ENCODE peak calls at places on chromosomes 7 and 10, in ten cellular contexts. J is lower leg skin, E is prostate gland, N is K562, F is uterus, Y is A549, O is breast epithelium, H is suprapubic skin, T is stomach, B is upper lobe of left lung. C is an unnamed sample.

GRCh38 chr7:107678110-107678753 is 17.6 kb downstream of the SLC26A4 start:
- DNase-seq in Y (no peak), N (no peak), E (no peak), H (no peak), B (no peak), F (no peak), J (no peak), O (no peak), T (no peak), C (no peak)

GRCh38 chr10:59036311-59037017 is 140.0 kb upstream of the PHYHIPL start:
- DNase-seq in T (no peak), F (no peak), E (no peak), O (no peak), H (no peak), J (no peak), N (no peak), B (no peak), Y (no peak), C (no peak)

GRCh38 chr10:124394583-124394982 is 24.1 kb downstream of the OAT start:
- DNase-seq in H (no peak), B (no peak), N (no peak), E (no peak), O (no peak), F (no peak), T (no peak), Y (no peak), J (no peak), C (no peak)

GRCh38 chr7:17289074-17289665 is 9.3 kb upstream of the AHR start:
- DNase-seq in N (no peak), O (no peak), H (no peak), B (peak), E (no peak), J (no peak), F (no peak), Y (no peak), T (peak), C (no peak)

GRCh38 chr7:146321301-146321700 is 204.7 kb downstream of the CNTNAP2 start:
- DNase-seq in B (no peak), O (no peak), F (no peak), E (no peak), Y (no peak), H (no peak), J (no peak), N (no peak), T (no peak), C (no peak)

GRCh38 chr7:39595102-39595620 is 28.2 kb upstream of the RALA start:
- DNase-seq in E (no peak), Y (no peak), T (no peak), N (no peak), J (no peak), F (no peak), B (no peak), O (no peak), H (no peak), C (no peak)

GRCh38 chr10:55091691-55092328 is 290.8 kb upstream of the PCDH15 start:
- DNase-seq in B (no peak), J (no peak), O (no peak), F (no peak), H (no peak), E (no peak), Y (peak), T (no peak), N (no peak), C (no peak)

GRCh38 chr10:131888186-131888604 is 12.6 kb upstream of the PPP2R2D start:
- DNase-seq in Y (no peak), H (no peak), J (no peak), N (no peak), T (no peak), F (no peak), B (no peak), O (no peak), E (no peak), C (no peak)

GRCh38 chr7:22676385-22676784 is 50.6 kb upstream of the IL6 start:
- DNase-seq in N (no peak), B (no peak), T (no peak), O (no peak), J (no peak), Y (no peak), H (no peak), E (no peak), F (no peak), C (no peak)
- TF ChIP-seq POLR2A in N (no peak), B (no peak), T (no peak), O (no peak), J (no peak), Y (no peak), H (no peak), E (no peak), F (no peak), C (no peak)

GRCh38 chr10:120019568-120019967 is 127.0 kb downstream of the SEC23IP start:
- DNase-seq in T (no peak), O (no peak), N (no peak), E (no peak), B (no peak), F (no peak), H (no peak), J (no peak), Y (no peak), C (no peak)

GRCh38 chr10:120018695-120019094 is 126.2 kb downstream of the SEC23IP start:
- DNase-seq in T (no peak), E (no peak), B (no peak), J (no peak), O (no peak), N (no peak), F (no peak), Y (no peak), H (no peak), C (no peak)

GRCh38 chr10:120014031-120014430 is 121.5 kb downstream of the SEC23IP start:
- DNase-seq in T (no peak), Y (no peak), E (no peak), N (no peak), B (no peak), J (no peak), O (no peak), H (no peak), F (no peak), C (no peak)

GRCh38 chr10:120015064-120015463 is 122.5 kb downstream of the SEC23IP start:
- DNase-seq in Y (no peak), T (no peak), O (no peak), F (no peak), B (no peak), J (no peak), N (no peak), E (no peak), H (no peak), C (no peak)

GRCh38 chr10:120017731-120018130 is 125.2 kb downstream of the SEC23IP start:
- DNase-seq in E (no peak), O (no peak), F (no peak), T (no peak), B (no peak), J (no peak), N (no peak), Y (no peak), H (no peak), C (no peak)
- TF ChIP-seq POLR2A in E (no peak), O (no peak), F (no peak), T (no peak), B (no peak), J (no peak), N (no peak), Y (no peak), H (no peak), C (no peak)

DNA sequence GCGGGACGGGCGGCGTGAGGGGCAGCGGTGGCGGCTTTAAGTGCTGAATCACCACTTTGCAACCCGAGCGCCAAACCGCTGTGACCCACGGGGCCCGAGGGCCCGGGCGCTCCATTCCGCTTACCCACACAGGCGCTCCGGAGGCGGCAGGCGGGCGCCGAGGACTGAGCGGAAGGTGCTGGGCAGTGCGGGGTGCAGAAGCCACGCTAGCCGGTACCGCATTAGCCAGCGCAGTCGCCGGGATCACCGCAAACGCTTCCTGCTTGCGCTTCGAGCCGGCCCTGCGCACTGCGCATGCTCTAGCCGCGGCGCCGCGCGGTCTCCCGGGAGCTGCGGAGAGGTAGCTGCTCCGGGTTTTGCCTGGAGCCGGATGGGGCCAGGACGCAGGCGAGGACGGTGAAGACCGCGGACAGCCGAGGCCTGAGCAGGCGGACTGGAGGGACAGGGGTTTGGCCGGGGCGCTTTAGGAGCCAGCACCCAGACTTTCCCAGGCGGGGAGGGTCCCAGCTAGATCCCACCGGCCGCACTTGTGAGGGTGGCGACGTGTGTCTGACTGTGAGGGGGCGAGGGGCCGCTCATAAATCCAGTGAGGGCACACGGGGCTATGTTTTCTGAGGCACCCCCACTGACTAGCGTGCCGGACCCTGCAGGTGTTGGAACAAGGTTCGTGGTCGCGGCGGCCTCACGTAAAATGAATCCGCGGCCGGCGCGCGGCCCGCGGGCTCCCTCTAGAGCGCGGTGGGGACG is at the start of gene IDE:
- DNase-seq in F (peak), N (peak), Y (peak), T (peak), B (peak), E (peak), H (peak), J (peak), O (peak), C (peak)
- TF ChIP-seq POLR2A in F (peak), N (peak), Y (peak), T (no peak), B (no peak), E (peak), H (no peak), J (no peak), O (peak), C (peak)

GRCh38 chr10:100996678-100997363 is 2.8 kb upstream of the LZTS2 start:
- DNase-seq in B (peak), H (no peak), E (no peak), Y (peak), F (no peak), O (no peak), N (peak), T (peak), J (no peak), C (no peak)
- TF ChIP-seq POLR2A in B (no peak), H (no peak), E (no peak), Y (no peak), F (no peak), O (no peak), N (no peak), T (no peak), J (no peak), C (no peak)

DNA sequence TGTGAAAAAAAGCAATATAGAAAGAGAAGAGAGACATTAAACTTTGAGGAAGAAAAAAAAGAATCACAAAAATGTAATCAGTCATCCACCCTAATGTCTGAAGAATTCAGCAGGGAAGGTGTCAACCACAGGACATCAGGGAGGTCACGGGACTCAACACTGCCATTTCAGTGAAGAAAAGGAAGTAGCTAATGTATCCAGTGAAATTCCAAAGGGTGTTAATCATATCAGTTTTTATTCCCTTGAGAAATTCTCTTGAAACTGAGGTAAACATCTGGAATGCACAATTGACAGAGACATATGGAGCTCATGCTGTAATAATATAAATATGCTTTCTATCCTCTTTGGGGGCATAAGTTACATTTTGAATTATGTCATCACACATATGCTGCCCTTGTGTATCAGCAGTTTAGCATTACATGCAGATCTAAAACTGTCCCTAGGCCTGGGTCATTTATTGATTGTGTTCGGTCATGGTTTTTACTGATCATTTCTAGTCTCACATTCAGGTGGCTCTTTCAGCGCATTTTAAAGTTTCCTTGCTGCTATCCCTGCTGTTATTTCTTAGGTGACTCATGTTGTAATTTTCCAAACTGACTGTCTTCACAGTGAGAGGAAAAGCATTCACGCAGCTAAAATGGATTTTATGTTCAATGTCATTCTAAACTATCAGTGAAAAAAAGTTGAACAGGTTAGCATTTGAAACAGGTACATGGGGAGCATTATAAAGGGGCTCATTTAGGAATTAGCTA is 273.9 kb downstream of the TSPAN12 start:
- DNase-seq in T (no peak), J (no peak), Y (no peak), N (no peak), H (no peak), O (no peak), F (no peak), E (no peak), B (no peak), C (no peak)
- TF ChIP-seq POLR2A in T (no peak), J (no peak), Y (no peak), N (no peak), H (no peak), O (no peak), F (no peak), E (no peak), B (no peak), C (no peak)

GRCh38 chr10:102407641-102407943 is 11.0 kb downstream of the PSD start:
- DNase-seq in T (no peak), B (no peak), Y (no peak), N (no peak), E (no peak), J (no peak), F (no peak), O (no peak), H (no peak), C (no peak)
- TF ChIP-seq POLR2A in T (no peak), B (no peak), Y (no peak), N (no peak), E (no peak), J (no peak), F (no peak), O (no peak), H (no peak), C (no peak)

C was measured in esophagus squamous epithelium.